ENCODE peak calls at places on chromosomes 7 and 10, in four cellular contexts. R is NCI-H1105; T is foreskin fibroblast; H is activated naive CD8-positive, alpha-beta T cell treated with anti-CD3 and anti-CD28 coated beads, Interleukin-2, amount 10 ng/mL, durations not matched to agents 7 days and 5 days. S is an unnamed sample.

GRCh38 chr10:98446121-98446655 is 547 bp downstream of the HPS1 start:
- DNase-seq in R (no peak), T (peak; percentile 61), H (peak; percentile 70), S (peak; percentile 18)

GRCh38 chr10:2839081-2839725 is 228.1 kb upstream of the PFKP start:
- DNase-seq in H (peak; percentile 37), R (no peak), T (no peak), S (peak; percentile 16)

GRCh38 chr7:148472406-148472805 is 118.2 kb upstream of the C7orf33 start:
- DNase-seq in H (no peak), R (no peak), T (no peak), S (no peak)

GRCh38 chr10:120735773-120736371 is 115.3 kb upstream of the WDR11 start:
- DNase-seq in R (no peak), H (no peak), T (peak; percentile 39), S (peak; percentile 9)

GRCh38 chr7:3158501-3158900 is 114.8 kb upstream of the CARD11 start:
- DNase-seq in T (peak; percentile 8), H (no peak), R (no peak), S (no peak)

GRCh38 chr7:1850111-1850975 is 180.3 kb downstream of the ELFN1 start:
- DNase-seq in R (no peak), T (peak; percentile 60), H (peak; percentile 28), S (peak; percentile 27)

GRCh38 chr10:43160067-43160918 is 22.0 kb downstream of the CSGALNACT2 start:
- DNase-seq in R (no peak), H (no peak), T (peak; percentile 91), S (peak; percentile 56)

GRCh38 chr7:116546054-116546453 is 21.2 kb downstream of the CAV1 start:
- DNase-seq in R (no peak), T (peak; percentile 83), H (no peak), S (no peak)

GRCh38 chr10:103720328-103720963 is 134.9 kb downstream of the SH3PXD2A start:
- DNase-seq in R (no peak), H (no peak), T (peak; percentile 59), S (no peak)

GRCh38 chr7:15920953-15921352 is 234.5 kb upstream of the MEOX2 start:
- DNase-seq in R (no peak), T (peak; percentile 50), H (no peak), S (no peak)